ENCODE peak calls at places on chromosome X, in five cellular contexts. S, R, P, T and L are unnamed samples.
A peak's percentile ranks its signal among the peaks of the same experiment; 100 is the strongest.

GRCh38 chrX:65017464-65017863 is 41.2 kb upstream of the ZC4H2 start:
- DNase-seq in S (no peak), R (no peak), P (no peak), T (no peak), L (no peak)

GRCh38 chrX:29826651-29827206 is 388.6 kb upstream of the MAGEB2 start:
- DNase-seq in S (no peak), R (peak; percentile 23), P (no peak), T (no peak), L (no peak)

GRCh38 chrX:13688384-13688771 is 550 bp upstream of the RAB9A start:
- DNase-seq in S (no peak), R (no peak), P (no peak), T (no peak), L (no peak)

GRCh38 chrX:54928876-54929275 is 8.3 kb downstream of the TRO start:
- DNase-seq in S (no peak), R (no peak), P (no peak), T (no peak), L (peak; percentile 23)

GRCh38 chrX:103539695-103540094 is 20.4 kb upstream of the RAB40A start:
- DNase-seq in S (no peak), R (no peak), P (no peak), T (no peak), L (no peak)

GRCh38 chrX:134671207-134671750 is 13.0 kb upstream of the PLAC1 start:
- DNase-seq in S (peak; percentile 23), R (no peak), P (no peak), T (no peak), L (no peak)

GRCh38 chrX:99603076-99603814 is 806.8 kb downstream of the PCDH19 start:
- DNase-seq in S (no peak), R (no peak), P (no peak), T (no peak), L (no peak)

GRCh38 chrX:17030092-17030491 is 83.6 kb downstream of the REPS2 start:
- DNase-seq in S (peak; percentile 77), R (no peak), P (no peak), T (no peak), L (no peak)

GRCh38 chrX:63657821-63658220 is 127.2 kb downstream of the ARHGEF9 start:
- DNase-seq in S (no peak), R (peak; percentile 76), P (no peak), T (no peak), L (no peak)

GRCh38 chrX:139691843-139692505 is 16.0 kb downstream of the MCF2 start:
- DNase-seq in S (no peak), R (peak; percentile 1), P (peak; percentile 10), T (peak; percentile 19), L (peak; percentile 54)

GRCh38 chrX:127038065-127038464 is 218.5 kb downstream of the PRR32 start:
- DNase-seq in S (peak; percentile 4), R (no peak), P (no peak), T (no peak), L (no peak)

GRCh38 chrX:21721175-21721574 is 36.7 kb downstream of the SMPX start:
- DNase-seq in S (no peak), R (no peak), P (no peak), T (no peak), L (no peak)

GRCh38 chrX:106897259-106897658 is 5.9 kb downstream of the RIPPLY1 start:
- DNase-seq in S (no peak), R (peak; percentile 59), P (no peak), T (no peak), L (no peak)

GRCh38 chrX:84187501-84188319 is at the start of gene RPS6KA6:
- DNase-seq in S (no peak), R (peak; percentile 17), P (peak; percentile 36), T (no peak), L (peak; percentile 75)

GRCh38 chrX:155434906-155435743 is 23.3 kb downstream of the F8A3 start:
- DNase-seq in S (peak; percentile 50), R (no peak), P (no peak), T (no peak), L (no peak)

GRCh38 chrX:136258951-136259350 is 7.8 kb upstream of the MAP7D3 start:
- DNase-seq in S (no peak), R (no peak), P (no peak), T (no peak), L (no peak)